ENCODE peak calls at places on chromosomes 13 and 19, in ten cellular contexts. T is stomach, B is tibial nerve, O is A549, R is uterus, U is endothelial cell of umbilical vein, A is H1, D is IMR-90, C is body of pancreas, Q is breast epithelium. E is an unnamed sample.

GRCh38 chr13:47334173-47334572 is 437.3 kb upstream of the HTR2A start:
- DNase-seq in T (no peak), B (no peak), O (no peak), R (peak), U (no peak), A (no peak), D (peak), C (no peak), Q (no peak), E (no peak)

GRCh38 chr13:100363874-100364273 is 224.7 kb downstream of the GGACT start:
- DNase-seq in T (no peak), B (no peak), O (peak), R (no peak), U (peak), A (no peak), D (peak), C (no peak), Q (no peak), E (no peak)

GRCh38 chr19:50719119-50719435 is 525 bp downstream of the SHANK1 start:
- DNase-seq in T (no peak), B (no peak), O (no peak), R (no peak), U (no peak), A (no peak), D (no peak), C (no peak), Q (no peak), E (no peak)

GRCh38 chr19:15466851-15467733 is 2.7 kb upstream of the RASAL3 start:
- DNase-seq in T (no peak), B (no peak), O (peak), R (no peak), U (peak), A (no peak), D (peak), C (no peak), Q (no peak), E (no peak)

GRCh38 chr13:51370811-51371210 is 31.3 kb downstream of the SERPINE3 start:
- DNase-seq in T (no peak), B (no peak), O (no peak), R (no peak), U (no peak), A (no peak), D (no peak), C (no peak), Q (no peak), E (no peak)

GRCh38 chr13:51148952-51149573 is 38.0 kb upstream of the C13orf42 start:
- DNase-seq in T (no peak), B (peak), O (peak), R (peak), U (peak), A (no peak), D (peak), C (peak), Q (peak), E (no peak)

GRCh38 chr19:6236310-6237291 is 43.2 kb downstream of the MLLT1 start:
- DNase-seq in T (peak), B (no peak), O (no peak), R (no peak), U (peak), A (no peak), D (no peak), C (peak), Q (peak), E (no peak)

GRCh38 chr19:6238643-6239281 is 41.0 kb downstream of the MLLT1 start:
- DNase-seq in T (peak), B (peak), O (no peak), R (peak), U (no peak), A (no peak), D (peak), C (peak), Q (peak), E (no peak)

DNA sequence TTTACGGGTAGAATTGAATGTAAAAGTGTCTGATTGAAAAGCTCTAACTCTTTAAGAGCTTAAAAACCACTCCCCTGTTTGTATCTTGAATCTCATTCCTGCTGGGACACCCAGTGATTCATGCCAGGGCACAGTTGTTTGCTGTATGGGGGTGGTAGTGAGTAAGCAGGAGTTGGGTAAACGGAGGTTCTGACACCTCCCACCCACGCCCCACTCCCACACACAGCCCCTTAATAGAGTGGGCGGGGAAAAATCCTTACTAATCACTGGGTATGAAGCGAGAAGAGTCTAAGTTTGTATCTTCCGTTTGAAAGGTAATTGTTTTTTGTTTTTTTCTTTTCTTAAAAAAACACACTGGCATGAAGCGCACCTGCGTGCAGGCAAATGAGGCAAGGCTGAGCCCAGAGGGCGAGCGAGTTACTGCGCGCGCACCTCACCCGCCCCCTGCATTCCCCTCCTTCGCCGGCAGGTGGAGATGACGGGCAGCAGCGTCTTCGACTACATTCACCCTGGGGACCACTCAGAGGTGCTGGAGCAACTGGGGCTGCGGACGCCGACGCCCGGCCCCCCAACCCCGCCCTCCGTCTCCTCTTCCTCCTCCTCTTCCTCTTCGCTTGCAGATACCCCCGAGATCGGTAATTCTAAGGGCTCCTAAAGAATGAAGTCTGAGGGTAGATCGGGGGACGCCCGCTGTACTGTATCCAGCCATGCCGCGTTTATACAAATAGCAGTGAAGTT is 12.8 kb downstream of the TMEM160 start:
- DNase-seq in T (peak), B (peak), O (peak), R (peak), U (peak), A (peak), D (peak), C (peak), Q (peak), E (peak)
- TF ChIP-seq POLR2A in T (no peak), B (no peak), O (peak), R (peak), U (no peak), A (no peak), D (no peak), C (peak), Q (no peak), E (no peak)

DNA sequence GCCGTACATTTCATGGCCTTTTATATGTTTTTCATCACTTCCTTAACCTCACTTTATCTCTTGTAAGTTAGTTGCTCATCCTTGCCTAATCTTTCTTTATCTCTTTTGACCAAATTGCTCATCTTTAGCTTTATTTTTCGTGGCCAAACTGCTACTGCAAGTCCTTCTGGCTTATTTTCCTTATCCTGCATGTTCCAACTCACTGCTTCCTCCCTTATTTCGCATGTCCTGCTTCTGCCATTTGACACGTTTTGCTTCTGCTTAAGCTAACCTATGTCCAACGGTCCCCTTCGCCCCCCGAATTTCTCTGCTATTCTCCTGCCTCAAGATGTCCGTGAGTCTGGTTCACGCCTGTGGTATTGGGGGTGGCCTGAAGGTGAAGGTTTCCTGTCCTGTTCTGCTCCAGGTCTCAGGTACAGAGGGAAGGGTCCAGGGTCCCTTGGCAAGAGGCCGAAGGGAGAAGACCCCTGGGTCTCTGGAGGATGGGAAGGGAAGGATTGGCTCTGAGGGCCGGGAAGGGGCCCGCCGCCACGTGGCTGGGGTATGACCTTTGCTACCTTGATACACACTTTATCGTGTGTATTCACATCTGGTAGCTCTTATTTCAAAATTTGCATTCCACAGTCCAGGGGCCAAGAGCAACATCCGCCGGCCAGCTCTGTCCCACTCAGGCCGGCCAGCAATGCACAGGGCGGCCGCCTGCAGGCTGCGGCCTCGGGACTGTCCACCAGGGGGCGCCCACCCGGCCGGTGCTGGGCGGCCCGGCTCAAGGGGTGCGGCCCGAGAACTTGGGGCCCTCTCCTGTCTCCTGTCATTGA is 2.9 kb upstream of the C19orf85 start:
- DNase-seq in T (peak), B (peak), O (peak), R (peak), U (peak), A (peak), D (peak), C (peak), Q (no peak), E (peak)
- TF ChIP-seq POLR2A in T (no peak), B (no peak), O (no peak), R (no peak), U (no peak), A (no peak), D (no peak), C (no peak), Q (no peak), E (no peak)

GRCh38 chr13:98269386-98269785 is 92.3 kb upstream of the RNF113B start:
- DNase-seq in T (no peak), B (no peak), O (no peak), R (no peak), U (no peak), A (no peak), D (no peak), C (no peak), Q (no peak), E (no peak)

GRCh38 chr13:98267080-98267912 is 90.2 kb upstream of the RNF113B start:
- DNase-seq in T (peak), B (peak), O (no peak), R (no peak), U (peak), A (no peak), D (peak), C (peak), Q (no peak), E (no peak)

GRCh38 chr13:98264877-98265276 is 87.8 kb upstream of the RNF113B start:
- DNase-seq in T (no peak), B (no peak), O (no peak), R (no peak), U (no peak), A (no peak), D (no peak), C (no peak), Q (no peak), E (no peak)

GRCh38 chr13:98263841-98264240 is 86.8 kb upstream of the RNF113B start:
- DNase-seq in T (no peak), B (no peak), O (no peak), R (no peak), U (no peak), A (no peak), D (no peak), C (no peak), Q (no peak), E (no peak)

DNA sequence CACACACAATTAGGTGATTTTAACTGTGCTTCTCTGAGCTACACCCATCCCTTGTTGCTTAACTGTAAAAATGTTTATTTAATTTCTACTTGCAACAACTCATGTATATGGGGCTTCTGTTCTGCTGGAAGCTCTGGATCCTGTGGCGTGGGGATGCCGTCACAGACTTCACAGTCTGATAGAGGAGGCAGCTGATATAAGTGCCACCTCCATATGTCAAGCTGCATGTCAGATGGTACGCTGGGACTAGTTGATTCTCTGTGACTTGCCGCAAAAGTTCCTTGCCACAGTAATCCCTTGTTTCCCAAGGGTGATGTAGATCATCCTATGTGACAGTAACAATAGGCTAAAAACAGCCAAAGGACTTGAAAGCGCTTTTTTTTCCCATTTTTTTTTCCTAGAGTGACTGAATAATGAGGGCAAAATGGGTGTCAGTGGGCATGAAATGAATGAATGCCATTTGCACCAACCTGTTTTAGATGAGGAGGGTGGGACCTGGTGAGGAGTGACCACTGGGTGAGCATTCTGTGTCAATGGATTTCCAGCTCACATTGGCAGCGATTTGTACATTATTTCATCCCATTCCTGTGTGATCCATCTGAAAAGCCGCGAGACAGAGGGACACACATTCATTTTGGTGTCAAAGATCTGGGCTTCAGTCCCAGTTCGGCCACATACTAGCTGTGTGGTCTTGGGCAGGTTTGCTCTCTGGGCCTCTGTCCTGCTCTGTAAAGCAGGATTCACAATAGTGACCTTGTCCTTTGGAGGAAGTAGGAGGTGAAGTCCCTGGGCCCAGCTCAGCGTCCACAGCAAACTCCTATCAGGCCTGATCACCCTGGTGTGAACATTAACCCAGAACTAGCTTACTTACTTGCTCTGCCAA is 88.8 kb upstream of the RNF113B start:
- DNase-seq in T (peak), B (peak), O (no peak), R (no peak), U (no peak), A (no peak), D (peak), C (peak), Q (no peak), E (no peak)
- TF ChIP-seq POLR2A in T (no peak), B (no peak), O (no peak), R (no peak), U (no peak), A (no peak), D (no peak), C (peak), Q (no peak), E (no peak)

GRCh38 chr19:19320362-19321142 is at the start of the genes MAU2 and SUGP1:
- DNase-seq in T (peak), B (peak), O (peak), R (peak), U (peak), A (peak), D (peak), C (peak), Q (peak), E (peak)
- TF ChIP-seq POLR2A in T (peak), B (no peak), O (peak), R (peak), U (peak), A (peak), D (peak), C (peak), Q (no peak), E (peak)

DNA sequence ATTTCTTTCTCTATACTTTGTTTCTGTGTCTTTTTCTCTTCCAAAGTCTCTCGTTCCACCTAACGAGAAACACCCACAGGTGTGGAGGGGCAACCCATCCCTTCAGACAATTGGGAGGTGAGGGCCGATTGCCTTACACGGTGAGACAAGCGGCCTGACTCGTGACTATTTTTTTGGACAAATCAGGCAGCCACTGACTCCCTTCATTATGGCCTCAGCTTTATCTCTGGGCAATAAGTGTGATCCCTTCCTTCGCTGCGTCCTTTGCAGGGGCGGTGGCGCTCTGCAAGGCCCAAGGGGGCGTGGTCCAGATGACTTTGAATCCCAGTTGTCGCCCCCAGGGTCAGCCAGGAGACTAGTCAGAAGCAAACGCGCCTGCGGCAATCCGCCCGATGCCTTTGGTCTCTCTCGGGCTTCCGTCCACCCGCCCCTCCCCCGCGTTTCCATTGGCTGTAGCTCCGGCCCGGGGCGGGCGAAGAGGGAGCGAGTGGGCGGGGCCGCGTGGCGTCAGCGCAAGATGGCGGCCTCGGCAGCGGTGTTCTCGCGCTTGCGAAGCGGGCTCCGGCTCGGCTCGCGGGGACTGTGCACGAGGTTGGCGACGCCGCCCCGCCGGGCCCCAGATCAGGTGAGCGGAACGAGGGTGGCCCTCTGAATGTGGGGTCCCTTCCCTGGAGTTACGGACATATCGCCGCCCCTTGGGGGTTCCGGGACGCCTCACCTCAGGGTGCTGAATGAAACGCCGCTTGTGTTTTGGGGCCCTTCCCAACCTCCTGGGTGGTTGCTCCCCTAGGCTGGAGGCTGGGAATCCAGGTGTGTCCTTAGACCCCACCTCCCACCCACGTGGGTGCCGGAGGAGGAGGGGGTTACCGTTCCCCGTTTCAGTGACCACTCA is at the start of gene TIMM50:
- DNase-seq in T (peak), B (peak), O (peak), R (peak), U (peak), A (peak), D (peak), C (peak), Q (peak), E (peak)
- TF ChIP-seq POLR2A in T (no peak), B (no peak), O (peak), R (peak), U (peak), A (peak), D (peak), C (peak), Q (peak), E (peak)

DNA sequence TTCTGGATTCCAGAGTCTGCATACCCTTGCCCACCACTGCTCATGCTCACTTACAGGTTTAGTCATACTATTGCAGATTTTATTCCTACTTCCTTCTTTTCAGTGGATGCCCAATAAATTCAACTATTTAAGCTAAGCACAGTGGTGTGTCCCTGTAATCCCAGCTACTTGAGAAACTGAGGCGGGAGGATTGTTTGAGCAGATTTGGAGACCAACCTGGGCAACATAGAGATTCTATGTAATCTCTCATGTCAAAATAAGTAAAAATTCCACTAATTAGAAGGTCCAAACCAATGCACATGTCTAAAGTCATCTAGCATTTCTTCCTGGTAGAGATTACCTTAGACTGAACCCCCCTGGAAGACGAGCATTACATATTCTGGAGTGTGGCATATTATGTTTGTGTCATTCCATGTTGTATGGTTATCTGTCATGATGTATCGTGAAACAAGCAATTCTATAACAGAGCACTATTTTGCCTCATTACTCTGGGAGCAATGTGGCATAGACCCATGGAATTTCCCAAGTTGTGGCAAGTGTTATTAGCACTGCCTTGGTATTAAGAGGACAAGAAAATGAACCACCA is 8.3 kb downstream of the HMGB1 start:
- DNase-seq in T (no peak), B (no peak), O (no peak), R (no peak), U (no peak), A (no peak), D (no peak), C (no peak), Q (no peak), E (no peak)
- TF ChIP-seq POLR2A in T (no peak), B (no peak), O (no peak), R (no peak), U (no peak), A (no peak), D (no peak), C (no peak), Q (no peak), E (no peak)

DNA sequence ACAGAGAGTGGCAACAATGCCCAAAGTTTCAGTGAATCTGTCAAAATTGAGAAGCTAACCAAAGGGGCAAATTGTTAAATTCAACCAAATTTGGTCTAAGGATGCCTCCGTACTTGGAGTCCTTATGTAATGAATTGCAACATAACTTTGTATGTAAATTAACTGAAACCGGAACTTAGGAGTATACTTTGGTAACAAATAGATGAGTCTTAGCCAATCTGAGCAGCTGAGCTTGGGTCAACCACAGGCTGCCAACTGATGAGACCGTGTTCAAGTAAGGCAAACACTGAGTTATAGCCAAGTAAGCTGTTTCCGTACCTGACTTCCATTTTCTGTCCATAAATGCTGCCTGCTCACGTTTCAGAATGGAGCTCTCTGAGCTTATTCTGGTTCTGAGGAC is 5.3 kb downstream of the VWA8 start:
- DNase-seq in T (no peak), B (no peak), O (no peak), R (no peak), U (no peak), A (no peak), D (no peak), C (no peak), Q (no peak), E (no peak)
- TF ChIP-seq POLR2A in T (no peak), B (no peak), O (no peak), R (no peak), U (no peak), A (no peak), D (no peak), C (no peak), Q (no peak), E (no peak)